ENCODE peak calls at places on chromosomes 4 and X, in seven cellular contexts. Z is activated CD4-positive, CD25-positive, alpha-beta regulatory T cell; S is HFF-Myc; N is RPMI7951; O is stimulated activated CD4-positive, alpha-beta T cell treated with anti-CD3 and anti-CD28 coated beads, Interleukin-2, amount 100 ng/mL, for 48 hours; F is adipocyte; T is testis. I is an unnamed sample.

GRCh38 chrX:44871114-44871645 is 1.8 kb upstream of the KDM6A start:
- DNase-seq in O (no peak), S (no peak), N (peak), Z (no peak), F (no peak), T (peak), I (no peak)

GRCh38 chr4:184030764-184031163 is 125.7 kb downstream of the STOX2 start:
- DNase-seq in O (no peak), Z (no peak), T (no peak), S (no peak), N (no peak), F (no peak), I (no peak)

GRCh38 chr4:1547863-1548637 is 136.1 kb downstream of the FAM53A start:
- DNase-seq in F (no peak), O (no peak), Z (no peak), N (no peak), T (peak), S (no peak), I (no peak)

GRCh38 chr4:102710986-102711385 is 49.8 kb downstream of the MANBA start:
- DNase-seq in T (no peak), Z (no peak), N (no peak), S (no peak), O (no peak), F (no peak), I (no peak)

GRCh38 chr4:145153181-145153903 is 27.0 kb downstream of the OTUD4 start:
- DNase-seq in Z (no peak), O (no peak), F (no peak), N (no peak), S (no peak), T (no peak), I (no peak)

GRCh38 chr4:176760468-176760867 is 32.3 kb downstream of the VEGFC start:
- DNase-seq in Z (no peak), T (no peak), O (no peak), S (no peak), N (peak), F (no peak), I (no peak)

GRCh38 chr4:54837576-54838140 is 179.9 kb downstream of the KIT start:
- DNase-seq in S (no peak), Z (no peak), T (no peak), O (no peak), N (peak), F (peak), I (no peak)

GRCh38 chr4:171007618-171008390 is 805.4 kb upstream of the GALNTL6 start:
- DNase-seq in S (no peak), N (no peak), T (no peak), O (no peak), Z (no peak), F (no peak), I (no peak)

GRCh38 chrX:18377802-18378201 is 23.3 kb upstream of the SCML2 start:
- DNase-seq in S (no peak), F (peak), Z (no peak), N (peak), T (peak), O (no peak), I (no peak)

GRCh38 chr4:5500165-5500564 is 208.2 kb downstream of the EVC2 start:
- DNase-seq in T (no peak), N (peak), S (no peak), Z (no peak), O (no peak), F (peak), I (no peak)

GRCh38 chr4:6198278-6198677 is 2.1 kb downstream of the JAKMIP1 start:
- DNase-seq in Z (no peak), N (no peak), F (no peak), T (no peak), S (no peak), O (peak), I (no peak)

GRCh38 chr4:184664445-184665210 is 15.1 kb downstream of the PRIMPOL start:
- DNase-seq in O (no peak), F (no peak), T (no peak), Z (no peak), S (no peak), N (peak), I (no peak)

GRCh38 chr4:152220201-152220666 is 315.7 kb downstream of the FBXW7 start:
- DNase-seq in Z (no peak), F (no peak), T (no peak), N (peak), S (no peak), O (peak), I (no peak)

GRCh38 chrX:74602142-74602541 is 12.3 kb downstream of the RLIM start:
- DNase-seq in N (no peak), F (no peak), S (no peak), Z (no peak), T (no peak), O (no peak), I (no peak)

GRCh38 chrX:150334100-150334499 is 29.0 kb upstream of the MAMLD1 start:
- DNase-seq in S (no peak), N (no peak), Z (no peak), F (no peak), T (no peak), O (no peak), I (no peak)

GRCh38 chrX:2935364-2935748 is 6.2 kb upstream of the ARSD start:
- DNase-seq in F (no peak), N (no peak), Z (no peak), S (no peak), O (no peak), T (no peak), I (no peak)

GRCh38 chr4:174394915-174395314 is 111.2 kb downstream of the CEP44 start:
- DNase-seq in O (no peak), N (peak), T (no peak), S (peak), F (peak), Z (no peak), I (no peak)

GRCh38 chr4:184376923-184377322 is 97.4 kb downstream of the IRF2 start:
- DNase-seq in N (no peak), O (no peak), T (no peak), F (no peak), S (no peak), Z (no peak), I (no peak)

GRCh38 chrX:136528645-136529315 is 3.2 kb upstream of the VGLL1 start:
- DNase-seq in T (no peak), F (no peak), S (no peak), N (peak), O (no peak), Z (no peak), I (no peak)

GRCh38 chr4:22824091-22824490 is 131.4 kb downstream of the GBA3 start:
- DNase-seq in N (no peak), S (no peak), Z (no peak), O (no peak), T (no peak), F (no peak), I (no peak)

GRCh38 chrX:24395775-24396174 is 35.3 kb downstream of the SUPT20HL1 start:
- DNase-seq in S (peak), T (peak), Z (peak), N (peak), F (peak), O (peak), I (peak)